ENCODE peak calls at places on chromosomes 3 and 15, in six cellular contexts. One of them, this sample, is unnamed.

GRCh38 chr3:127488740-127489139 is 101.8 kb downstream of the TPRA1 start:
- DNase-seq in mammary epithelial cell: no peak
- DNase-seq in type B pancreatic cell: peak
- DNase-seq in NCI-H774: no peak
- DNase-seq in pons: no peak
- DNase-seq in natural killer cell: no peak
- DNase-seq in this sample: no peak

GRCh38 chr3:27726240-27726639 is 4.1 kb upstream of the EOMES start:
- DNase-seq in mammary epithelial cell: no peak
- DNase-seq in type B pancreatic cell: no peak
- DNase-seq in NCI-H774: no peak
- DNase-seq in pons: no peak
- DNase-seq in natural killer cell: no peak
- DNase-seq in this sample: no peak

GRCh38 chr15:47756872-47757271 is 39.6 kb downstream of the SEMA6D start:
- DNase-seq in mammary epithelial cell: peak
- DNase-seq in type B pancreatic cell: no peak
- DNase-seq in NCI-H774: no peak
- DNase-seq in pons: no peak
- DNase-seq in natural killer cell: no peak
- DNase-seq in this sample: no peak

GRCh38 chr15:62647195-62647865 is 395.2 kb upstream of the TPM1 start:
- DNase-seq in mammary epithelial cell: peak
- DNase-seq in type B pancreatic cell: no peak
- DNase-seq in NCI-H774: no peak
- DNase-seq in pons: peak
- DNase-seq in natural killer cell: no peak
- DNase-seq in this sample: no peak

GRCh38 chr3:129182390-129183180 is 1.1 kb downstream of the CNBP start:
- DNase-seq in mammary epithelial cell: peak
- DNase-seq in type B pancreatic cell: no peak
- DNase-seq in NCI-H774: no peak
- DNase-seq in pons: no peak
- DNase-seq in natural killer cell: no peak
- DNase-seq in this sample: no peak

GRCh38 chr3:15576475-15576874 is 24.9 kb downstream of the HACL1 start:
- DNase-seq in mammary epithelial cell: no peak
- DNase-seq in type B pancreatic cell: no peak
- DNase-seq in NCI-H774: no peak
- DNase-seq in pons: no peak
- DNase-seq in natural killer cell: no peak
- DNase-seq in this sample: no peak

GRCh38 chr3:14370719-14371572 is 31.5 kb upstream of the SLC6A6 start:
- DNase-seq in mammary epithelial cell: peak
- DNase-seq in type B pancreatic cell: no peak
- DNase-seq in NCI-H774: no peak
- DNase-seq in pons: no peak
- DNase-seq in natural killer cell: no peak
- DNase-seq in this sample: no peak

GRCh38 chr3:50487181-50487580 is 16.3 kb downstream of the CACNA2D2 start:
- DNase-seq in mammary epithelial cell: peak
- DNase-seq in type B pancreatic cell: no peak
- DNase-seq in NCI-H774: no peak
- DNase-seq in pons: no peak
- DNase-seq in natural killer cell: no peak
- DNase-seq in this sample: no peak

GRCh38 chr3:190811775-190812480 is 50.6 kb downstream of the GMNC start:
- DNase-seq in mammary epithelial cell: peak
- DNase-seq in type B pancreatic cell: no peak
- DNase-seq in NCI-H774: peak
- DNase-seq in pons: peak
- DNase-seq in natural killer cell: no peak
- DNase-seq in this sample: no peak

GRCh38 chr15:76514292-76514691 is 177.7 kb downstream of the ISL2 start:
- DNase-seq in mammary epithelial cell: no peak
- DNase-seq in type B pancreatic cell: no peak
- DNase-seq in NCI-H774: peak
- DNase-seq in pons: peak
- DNase-seq in natural killer cell: no peak
- DNase-seq in this sample: peak

GRCh38 chr3:25885544-25885943 is 95.7 kb downstream of the OXSM start:
- DNase-seq in mammary epithelial cell: peak
- DNase-seq in type B pancreatic cell: no peak
- DNase-seq in NCI-H774: no peak
- DNase-seq in pons: no peak
- DNase-seq in natural killer cell: no peak
- DNase-seq in this sample: no peak

GRCh38 chr15:25416693-25417092 is 22.1 kb downstream of the UBE3A start:
- DNase-seq in mammary epithelial cell: peak
- DNase-seq in type B pancreatic cell: no peak
- DNase-seq in NCI-H774: no peak
- DNase-seq in pons: no peak
- DNase-seq in natural killer cell: no peak
- DNase-seq in this sample: no peak

GRCh38 chr3:74445541-74445940 is 168.9 kb downstream of the CNTN3 start:
- DNase-seq in mammary epithelial cell: no peak
- DNase-seq in type B pancreatic cell: no peak
- DNase-seq in NCI-H774: no peak
- DNase-seq in pons: no peak
- DNase-seq in natural killer cell: no peak
- DNase-seq in this sample: no peak

GRCh38 chr15:49215768-49216739 is 46.0 kb downstream of the GALK2 start:
- DNase-seq in mammary epithelial cell: peak
- DNase-seq in type B pancreatic cell: no peak
- DNase-seq in NCI-H774: peak
- DNase-seq in pons: no peak
- DNase-seq in natural killer cell: peak
- DNase-seq in this sample: no peak

GRCh38 chr15:63476229-63476632 is 28.2 kb upstream of the USP3 start:
- DNase-seq in mammary epithelial cell: peak
- DNase-seq in type B pancreatic cell: no peak
- DNase-seq in NCI-H774: no peak
- DNase-seq in pons: no peak
- DNase-seq in natural killer cell: no peak
- DNase-seq in this sample: no peak

GRCh38 chr15:29695486-29696167 is 126.6 kb downstream of the TJP1 start:
- DNase-seq in mammary epithelial cell: no peak
- DNase-seq in type B pancreatic cell: no peak
- DNase-seq in NCI-H774: no peak
- DNase-seq in pons: no peak
- DNase-seq in natural killer cell: no peak
- DNase-seq in this sample: no peak

GRCh38 chr15:71182522-71182921 is 67.3 kb downstream of the THSD4 start:
- DNase-seq in mammary epithelial cell: no peak
- DNase-seq in type B pancreatic cell: no peak
- DNase-seq in NCI-H774: no peak
- DNase-seq in pons: no peak
- DNase-seq in natural killer cell: no peak
- DNase-seq in this sample: no peak

GRCh38 chr15:52013151-52013791 is 5.7 kb upstream of the MAPK6 start:
- DNase-seq in mammary epithelial cell: peak
- DNase-seq in type B pancreatic cell: no peak
- DNase-seq in NCI-H774: no peak
- DNase-seq in pons: no peak
- DNase-seq in natural killer cell: no peak
- DNase-seq in this sample: no peak

This sample was measured in NCI-H2081 treated with DMSO at 0.1 percent for 48 hours.